ENCODE peak calls at places on chromosome 9, in ten cellular contexts. A, D, Z, J, T, Q, H, R, X and N are unnamed samples.
A peak's percentile ranks its signal among the peaks of the same experiment; 100 is the strongest.

GRCh38 chr9:91676042-91676441 is 252.4 kb upstream of the NFIL3 start:
- DNase-seq in A (no peak), D (no peak), Z (no peak), J (no peak), T (no peak), Q (no peak), H (peak; percentile 44), R (no peak), X (peak; percentile 40), N (peak; percentile 54)

GRCh38 chr9:105296889-105297288 is 52.4 kb downstream of the SLC44A1 start:
- DNase-seq in A (no peak), D (peak; percentile 92), Z (no peak), J (no peak), T (no peak), Q (no peak), H (peak; percentile 96), R (no peak), X (peak; percentile 67), N (peak; percentile 82)

GRCh38 chr9:79053613-79054012 is 518.2 kb upstream of the TLE4 start:
- DNase-seq in A (no peak), D (no peak), Z (no peak), J (no peak), T (no peak), Q (no peak), H (peak; percentile 65), R (no peak), X (no peak), N (peak; percentile 15)

GRCh38 chr9:115234094-115234493 is 116.1 kb upstream of the TNC start:
- DNase-seq in A (no peak), D (peak; percentile 84), Z (no peak), J (no peak), T (no peak), Q (no peak), H (peak; percentile 96), R (no peak), X (peak; percentile 19), N (peak; percentile 96)

GRCh38 chr9:18208166-18209059 is 265.5 kb upstream of the ADAMTSL1 start:
- DNase-seq in A (peak; percentile 4), D (peak; percentile 46), Z (peak; percentile 30), J (peak; percentile 76), T (peak; percentile 73), Q (no peak), H (peak; percentile 10), R (no peak), X (peak; percentile 79), N (peak; percentile 38)

GRCh38 chr9:3215658-3216057 is 310.1 kb downstream of the RFX3 start:
- DNase-seq in A (no peak), D (no peak), Z (no peak), J (no peak), T (no peak), Q (no peak), H (no peak), R (no peak), X (no peak), N (no peak)

GRCh38 chr9:111853450-111853827 is 43.2 kb upstream of the UGCG start:
- DNase-seq in A (no peak), D (no peak), Z (no peak), J (no peak), T (no peak), Q (no peak), H (peak; percentile 13), R (no peak), X (no peak), N (no peak)

GRCh38 chr9:91781906-91782305 is 168.1 kb downstream of the ROR2 start:
- DNase-seq in A (no peak), D (no peak), Z (no peak), J (no peak), T (no peak), Q (no peak), H (no peak), R (no peak), X (no peak), N (no peak)

GRCh38 chr9:122334916-122335315 is 35.9 kb upstream of the PTGS1 start:
- DNase-seq in A (no peak), D (no peak), Z (no peak), J (no peak), T (no peak), Q (no peak), H (peak; percentile 51), R (no peak), X (no peak), N (no peak)

GRCh38 chr9:105329729-105330082 is 85.3 kb downstream of the SLC44A1 start:
- DNase-seq in A (no peak), D (no peak), Z (no peak), J (no peak), T (no peak), Q (no peak), H (no peak), R (no peak), X (no peak), N (no peak)

GRCh38 chr9:38196721-38197120 is 127.7 kb upstream of the SHB start:
- DNase-seq in A (no peak), D (no peak), Z (no peak), J (no peak), T (no peak), Q (no peak), H (no peak), R (no peak), X (no peak), N (no peak)

GRCh38 chr9:26746357-26747072 is 146.1 kb downstream of the CAAP1 start:
- DNase-seq in A (no peak), D (peak; percentile 27), Z (no peak), J (peak; percentile 61), T (no peak), Q (no peak), H (peak; percentile 35), R (no peak), X (peak; percentile 61), N (peak; percentile 60)

GRCh38 chr9:9112001-9112725 is 1312.6 kb upstream of the DMAC1 start:
- DNase-seq in A (no peak), D (no peak), Z (no peak), J (no peak), T (no peak), Q (no peak), H (no peak), R (no peak), X (peak; percentile 4), N (no peak)

GRCh38 chr9:34332370-34332964 is 3.1 kb downstream of the NUDT2 start:
- DNase-seq in A (peak; percentile 58), D (no peak), Z (no peak), J (no peak), T (no peak), Q (no peak), H (peak; percentile 39), R (no peak), X (peak; percentile 71), N (peak; percentile 38)

GRCh38 chr9:32304495-32304894 is 79.9 kb upstream of the ACO1 start:
- DNase-seq in A (no peak), D (no peak), Z (no peak), J (no peak), T (no peak), Q (no peak), H (no peak), R (no peak), X (no peak), N (no peak)

DNA sequence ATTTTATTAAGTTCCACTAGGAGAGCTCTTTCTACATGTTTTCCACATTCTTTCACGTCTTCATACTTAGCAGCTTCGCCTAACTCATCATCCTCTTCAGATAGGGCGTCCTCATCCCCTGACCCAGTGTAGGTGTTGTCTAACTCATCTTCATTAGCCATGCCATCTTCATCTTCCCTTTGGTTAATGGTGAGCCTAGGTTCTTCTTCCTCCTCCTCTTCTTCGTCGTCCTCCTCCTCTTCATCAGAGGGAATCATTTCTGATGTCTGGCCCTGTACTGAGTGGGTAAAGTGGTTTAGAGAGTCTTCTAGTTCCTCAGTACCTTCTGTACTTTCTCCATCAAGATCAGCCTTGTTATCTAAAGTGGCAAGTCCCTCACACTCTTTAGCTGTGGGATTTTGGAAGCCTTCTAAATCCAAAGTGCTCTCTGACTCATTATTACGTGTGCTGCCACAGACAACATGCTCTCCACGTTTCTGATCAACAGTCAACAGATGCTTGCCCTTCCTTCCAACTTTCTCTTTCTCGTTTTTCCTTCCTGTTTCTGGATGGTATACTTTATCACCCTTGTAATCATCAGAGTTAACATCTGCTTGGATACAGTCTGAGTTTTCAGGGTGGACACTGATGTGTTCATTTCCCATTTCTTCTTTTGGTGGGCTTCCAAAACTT is 31.1 kb downstream of the TUT7 start:
- DNase-seq in A (no peak), D (peak; percentile 40), Z (no peak), J (no peak), T (no peak), Q (no peak), H (peak; percentile 84), R (no peak), X (no peak), N (no peak)
- H3K27ac ChIP-seq in A (no peak overlapping the region), D (peak overlapping the region; percentile 30), Z (no peak overlapping the region), J (no peak overlapping the region), T (no peak overlapping the region), Q (no peak overlapping the region), H (peak overlapping the region; percentile 55), R (no peak overlapping the region), X (no peak overlapping the region), N (no peak overlapping the region)

DNA sequence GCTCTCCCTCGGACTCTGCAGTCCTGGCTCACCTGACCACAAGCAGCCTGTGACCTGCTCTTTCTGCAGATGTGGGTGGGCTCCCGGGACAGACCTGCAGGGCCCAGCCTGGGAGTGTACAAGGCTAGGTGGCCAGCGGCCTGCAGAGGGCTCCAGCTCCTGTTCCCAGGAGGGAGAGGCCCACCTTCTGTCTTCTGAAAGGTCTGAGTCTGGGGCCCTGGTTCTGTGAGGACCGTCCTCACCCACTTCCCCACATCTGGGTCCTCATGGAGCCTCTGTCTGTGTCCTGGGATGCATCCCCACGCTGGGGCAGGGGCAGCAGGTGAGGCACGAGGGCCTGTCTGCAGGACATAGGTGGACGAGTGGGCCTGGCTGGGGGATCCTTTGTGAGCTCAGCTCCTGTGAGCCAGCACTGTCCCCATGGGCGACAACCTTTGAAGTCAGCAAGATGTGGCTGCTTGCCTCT is 43.7 kb downstream of the PHF2 start:
- DNase-seq in A (no peak), D (no peak), Z (no peak), J (peak; percentile 80), T (no peak), Q (no peak), H (no peak), R (no peak), X (no peak), N (no peak)
- TF ChIP-seq CTCF in A (no peak), D (peak; percentile 15), Z (no peak), J (peak; percentile 52), T (no peak), Q (no peak), H (no peak), R (no peak), X (no peak), N (no peak)

GRCh38 chr9:110142868-110143866 is 64.8 kb downstream of the C9orf152 start:
- DNase-seq in A (peak; percentile 91), D (no peak), Z (no peak), J (peak; percentile 45), T (no peak), Q (no peak), H (no peak), R (no peak), X (no peak), N (no peak)
- H3K27ac ChIP-seq in A (peak overlapping the region; percentile 97), D (no peak overlapping the region), Z (peak overlapping the region; percentile 46), J (no peak overlapping the region), T (no peak overlapping the region), Q (no peak overlapping the region), H (peak overlapping the region; percentile 69), R (peak overlapping the region; percentile 60), X (no peak overlapping the region), N (no peak overlapping the region)

DNA sequence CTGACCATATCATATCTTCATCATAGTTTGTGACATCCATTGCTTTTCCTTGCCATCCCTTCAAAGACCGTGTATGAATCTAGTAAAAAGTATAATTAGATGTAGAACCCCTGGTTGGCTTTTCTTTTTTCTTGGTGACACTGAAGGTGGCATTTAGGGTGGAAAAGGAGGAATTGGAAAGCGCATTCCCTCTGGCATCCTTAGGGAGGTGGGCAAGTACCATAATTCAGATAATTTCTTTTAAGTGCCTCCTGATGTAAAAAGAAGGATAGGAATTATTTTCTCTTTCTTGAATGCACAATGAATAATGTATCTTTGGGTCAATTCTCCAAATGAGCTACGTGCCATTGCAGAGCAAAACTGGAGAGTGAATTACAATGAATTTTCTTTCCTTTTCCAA is 73.2 kb upstream of the SMARCA2 start:
- DNase-seq in A (no peak), D (no peak), Z (no peak), J (no peak), T (no peak), Q (no peak), H (no peak), R (no peak), X (no peak), N (no peak)
- TF ChIP-seq CTCF in A (peak; percentile 21), D (no peak), Z (no peak), J (peak; percentile 58), T (no peak), Q (peak; percentile 24), H (peak; percentile 33), R (no peak), X (peak; percentile 20), N (no peak)